ENCODE peak calls at places on chromosomes 11 and 22, in eight cellular contexts. R is suprapubic skin, K is neuronal stem cell, B is body of pancreas, V is thoracic aorta, J is pancreas, O is stomach, G is fibroblast of lung. Y is an unnamed sample.

GRCh38 chr11:127859941-127860354 is 727.4 kb downstream of the ETS1 start:
- DNase-seq in R (no peak), K (no peak), B (no peak), V (no peak), J (no peak), O (no peak), G (no peak), Y (no peak)

GRCh38 chr22:40285508-40285907 is 60.8 kb upstream of the ADSL start:
- DNase-seq in R (no peak), K (no peak), B (no peak), V (no peak), J (no peak), O (no peak), G (no peak), Y (no peak)

GRCh38 chr11:68481579-68482240 is 21.2 kb downstream of the PPP6R3 start:
- DNase-seq in R (no peak), K (no peak), B (no peak), V (no peak), J (no peak), O (no peak), G (no peak), Y (no peak)

GRCh38 chr11:76159303-76159937 is 46.9 kb downstream of the WNT11 start:
- DNase-seq in R (no peak), K (no peak), B (no peak), V (no peak), J (no peak), O (no peak), G (no peak), Y (peak; percentile 51)

GRCh38 chr22:38967451-38968450 is 10.3 kb downstream of the APOBEC3A start:
- DNase-seq in R (no peak), K (no peak), B (peak; percentile 76), V (no peak), J (no peak), O (peak; percentile 41), G (no peak), Y (no peak)

GRCh38 chr11:108871152-108871551 is 206.3 kb downstream of the DDX10 start:
- DNase-seq in R (no peak), K (no peak), B (peak; percentile 26), V (no peak), J (no peak), O (no peak), G (peak; percentile 67), Y (no peak)

GRCh38 chr11:68905421-68906360 is 2.0 kb downstream of the IGHMBP2 start:
- DNase-seq in R (no peak), K (no peak), B (no peak), V (no peak), J (no peak), O (no peak), G (no peak), Y (no peak)

GRCh38 chr22:20624161-20624616 is 116.8 kb downstream of the MED15 start:
- DNase-seq in R (no peak), K (no peak), B (no peak), V (no peak), J (no peak), O (no peak), G (no peak), Y (no peak)

GRCh38 chr22:49609207-49609876 is 218.3 kb downstream of the BRD1 start:
- DNase-seq in R (peak; percentile 68), K (no peak), B (no peak), V (no peak), J (peak; percentile 30), O (no peak), G (no peak), Y (peak; percentile 48)

GRCh38 chr11:130424613-130425140 is 3.7 kb downstream of the ADAMTS8 start:
- DNase-seq in R (no peak), K (no peak), B (no peak), V (no peak), J (no peak), O (no peak), G (no peak), Y (no peak)

GRCh38 chr11:130427049-130427388 is 1.4 kb downstream of the ADAMTS8 start:
- DNase-seq in R (no peak), K (no peak), B (no peak), V (no peak), J (no peak), O (no peak), G (no peak), Y (no peak)

GRCh38 chr11:130427581-130428211 is 713 bp downstream of the ADAMTS8 start:
- DNase-seq in R (no peak), K (no peak), B (no peak), V (no peak), J (peak; percentile 71), O (no peak), G (peak; percentile 9), Y (no peak)

GRCh38 chr11:130425156-130425555 is 3.3 kb downstream of the ADAMTS8 start:
- DNase-seq in R (no peak), K (no peak), B (no peak), V (no peak), J (no peak), O (no peak), G (no peak), Y (no peak)

DNA sequence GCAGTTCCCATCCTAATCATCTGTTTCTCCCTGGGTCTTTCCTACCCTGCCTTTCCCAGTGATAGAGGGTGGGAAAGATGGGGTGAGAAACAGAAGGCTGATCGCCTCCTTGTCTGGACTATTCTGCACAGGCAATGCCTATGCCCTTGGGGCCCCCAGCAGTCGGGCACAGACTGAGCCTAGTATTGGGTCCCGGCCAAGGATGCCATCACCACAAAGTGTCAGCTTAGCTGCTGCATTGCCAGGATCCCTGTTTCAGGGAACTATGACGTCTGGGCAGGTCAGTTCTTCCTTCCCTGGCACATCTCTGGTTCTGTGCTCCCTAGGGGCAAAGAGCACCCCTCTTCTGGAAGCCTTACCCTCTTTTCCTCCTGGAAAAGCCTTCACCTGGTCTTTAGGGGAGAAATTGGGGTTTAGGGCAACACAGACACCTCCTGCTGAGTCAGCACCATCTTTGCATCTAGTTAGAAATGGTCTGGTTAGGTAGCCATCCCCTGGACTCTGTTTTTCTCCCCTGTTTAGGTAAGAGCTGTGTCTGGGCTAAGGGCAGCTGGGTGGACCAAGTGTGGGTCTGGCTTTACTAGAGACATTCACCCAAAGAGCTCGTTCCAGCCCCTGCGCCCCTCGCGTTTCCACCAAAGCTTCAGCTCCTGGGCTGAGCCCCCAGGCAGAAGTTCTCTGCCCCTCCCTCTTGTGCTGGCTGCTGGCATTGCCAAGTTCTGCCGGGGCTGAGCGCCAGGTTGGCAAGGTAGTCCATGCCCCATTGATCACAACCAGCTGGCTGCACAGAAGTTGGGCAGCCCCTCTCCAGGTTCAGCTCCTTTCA is 2.0 kb downstream of the ADAMTS8 start:
- DNase-seq in R (no peak), K (no peak), B (no peak), V (no peak), J (peak; percentile 80), O (no peak), G (no peak), Y (no peak)
- H3K27me3 ChIP-seq in R (peaks cover 61% of the 10 kb centered on the region), K (peaks cover 8% of the 10 kb centered on the region), B (peaks cover 19% of the 10 kb centered on the region), V (no peaks in the 10 kb centered on the region), J (peaks cover 3% of the 10 kb centered on the region), O (peaks cover 53% of the 10 kb centered on the region), G (peaks cover 60% of the 10 kb centered on the region), Y (peaks cover 32% of the 10 kb centered on the region)

GRCh38 chr22:47615051-47615450 is 852.6 kb downstream of the TBC1D22A start:
- DNase-seq in R (peak; percentile 64), K (no peak), B (no peak), V (no peak), J (no peak), O (no peak), G (no peak), Y (peak; percentile 57)

GRCh38 chr22:47618180-47618579 is 855.7 kb downstream of the TBC1D22A start:
- DNase-seq in R (peak; percentile 68), K (no peak), B (no peak), V (no peak), J (no peak), O (peak; percentile 21), G (no peak), Y (peak; percentile 55)

GRCh38 chr22:47616396-47617020 is 854.1 kb downstream of the TBC1D22A start:
- DNase-seq in R (peak; percentile 50), K (no peak), B (no peak), V (no peak), J (no peak), O (peak; percentile 14), G (no peak), Y (peak; percentile 50)

GRCh38 chr22:47618611-47619010 is 856.2 kb downstream of the TBC1D22A start:
- DNase-seq in R (peak; percentile 59), K (no peak), B (no peak), V (no peak), J (no peak), O (no peak), G (no peak), Y (peak; percentile 35)

DNA sequence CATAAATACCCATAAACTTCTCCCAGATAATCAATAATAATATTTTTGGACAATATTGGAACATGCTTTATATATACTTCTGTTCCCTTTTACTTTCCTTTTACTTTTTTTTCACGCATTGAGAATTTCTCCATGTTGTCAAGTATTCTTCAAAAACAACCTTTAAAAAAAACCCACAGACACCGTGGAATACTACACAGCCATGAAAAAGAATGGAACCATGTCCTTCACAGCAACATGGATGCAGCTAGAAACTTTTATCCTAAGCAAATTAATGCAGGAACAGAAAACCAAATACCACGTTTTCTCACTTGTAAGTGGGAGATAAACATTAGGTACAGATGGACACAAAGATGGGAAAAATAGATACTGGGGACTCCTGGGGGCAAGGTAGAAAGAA is 854.7 kb downstream of the TBC1D22A start:
- DNase-seq in R (no peak), K (no peak), B (no peak), V (no peak), J (no peak), O (no peak), G (no peak), Y (no peak)
- H3K9me3 ChIP-seq in R (no peaks in the 10 kb centered on the region), K (peaks cover 5% of the 10 kb centered on the region), B (no peaks in the 10 kb centered on the region), V (no peaks in the 10 kb centered on the region), J (no peaks in the 10 kb centered on the region), O (no peaks in the 10 kb centered on the region), G (no peaks in the 10 kb centered on the region), Y (no peaks in the 10 kb centered on the region)

DNA sequence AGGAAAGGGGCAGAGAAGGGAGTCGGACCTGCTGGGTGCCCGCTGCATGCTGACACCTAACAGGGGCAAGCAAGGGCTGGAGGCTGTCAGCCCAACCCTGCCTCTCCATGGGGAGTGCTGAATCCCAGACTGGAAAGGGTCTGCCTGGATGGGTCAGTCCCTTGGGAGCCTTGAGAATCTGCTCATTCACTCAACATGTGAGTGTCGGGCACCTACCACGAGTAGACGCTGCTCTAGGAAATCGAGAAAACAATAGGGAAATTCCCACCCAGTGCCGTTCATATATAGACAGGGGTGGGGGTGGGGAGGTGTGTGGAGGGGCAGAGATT is 4.4 kb upstream of the CTSD start:
- DNase-seq in R (peak; percentile 53), K (no peak), B (no peak), V (no peak), J (no peak), O (no peak), G (no peak), Y (no peak)
- H3K27ac ChIP-seq in R (no peak overlapping the region), K (no peak overlapping the region), B (no peak overlapping the region), V (no peak overlapping the region), J (no peak overlapping the region), O (no peak overlapping the region), G (no peak overlapping the region), Y (no peak overlapping the region)

DNA sequence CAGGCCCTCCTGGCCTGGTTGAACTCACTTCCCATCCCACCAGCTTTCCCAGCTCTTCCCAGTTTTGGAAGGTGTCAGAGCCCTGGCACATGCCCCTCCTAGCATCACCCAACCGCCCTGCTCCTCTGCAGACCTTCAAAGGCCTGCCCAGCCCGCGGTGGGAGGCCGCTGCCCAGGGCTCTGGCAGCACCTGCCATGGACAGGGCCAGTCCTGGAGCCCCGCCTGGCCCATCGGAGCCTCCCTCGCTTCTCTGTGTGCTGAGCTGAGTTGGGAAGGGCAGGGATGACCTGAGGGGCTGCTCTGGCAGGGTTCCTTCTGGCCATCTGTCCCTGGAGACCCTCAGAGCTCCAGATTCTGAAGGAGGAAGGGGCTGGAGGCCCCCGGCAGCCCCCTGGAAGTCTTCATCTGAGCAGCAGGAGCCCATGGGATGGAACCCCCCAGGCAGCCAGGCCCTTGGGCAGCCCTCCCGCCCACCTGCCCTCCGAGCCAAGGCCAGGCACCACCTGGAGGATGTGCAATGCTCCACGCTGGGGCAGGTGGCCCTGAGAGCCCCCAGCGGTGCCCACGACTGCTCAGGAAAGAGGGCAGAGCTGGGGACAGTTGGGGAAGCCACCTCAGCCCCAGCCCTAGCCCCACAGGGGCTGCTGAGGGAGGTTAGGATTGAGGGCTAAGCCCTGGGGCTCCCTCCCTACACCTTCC is 3.6 kb downstream of the LSP1 start:
- DNase-seq in R (no peak), K (no peak), B (no peak), V (no peak), J (peak; percentile 62), O (no peak), G (no peak), Y (no peak)
- H3K27me3 ChIP-seq in R (no peaks in the 10 kb centered on the region), K (no peaks in the 10 kb centered on the region), B (no peaks in the 10 kb centered on the region), V (no peaks in the 10 kb centered on the region), J (no peaks in the 10 kb centered on the region), O (no peaks in the 10 kb centered on the region), G (no peaks in the 10 kb centered on the region), Y (no peaks in the 10 kb centered on the region)